ENCODE peak calls at places on chromosomes 7 and 10, in nine cellular contexts. W is cardiac fibroblast, Q is astrocyte of the cerebellum, I is Peyer's patch, G is tibial nerve, E is uterus, M is HFF-Myc, C is stomach, F is heart right ventricle. P is an unnamed sample.
A peak's percentile ranks its signal among the peaks of the same experiment; 100 is the strongest.

GRCh38 chr7:48390381-48391327 is 219.4 kb downstream of the ABCA13 start:
- DNase-seq in W (no peak), Q (no peak), I (peak; percentile 58), G (peak; percentile 55), E (no peak), M (no peak), C (no peak), F (peak; percentile 16), P (no peak)

GRCh38 chr7:23205861-23206510 is 24.1 kb downstream of the NUP42 start:
- DNase-seq in W (peak; percentile 18), Q (no peak), I (no peak), G (no peak), E (peak; percentile 27), M (no peak), C (no peak), F (no peak), P (no peak)

GRCh38 chr7:34875481-34875880 is 161.8 kb downstream of the DPY19L1 start:
- DNase-seq in W (no peak), Q (no peak), I (no peak), G (no peak), E (no peak), M (no peak), C (no peak), F (no peak), P (no peak)

GRCh38 chr7:1101580-1102431 is 13.9 kb downstream of the GPER1 start:
- DNase-seq in W (no peak), Q (no peak), I (no peak), G (no peak), E (no peak), M (no peak), C (peak; percentile 75), F (no peak), P (no peak)

GRCh38 chr10:132037676-132037975 is 28.1 kb upstream of the JAKMIP3 start:
- DNase-seq in W (no peak), Q (no peak), I (no peak), G (no peak), E (no peak), M (no peak), C (no peak), F (no peak), P (no peak)

GRCh38 chr7:106775552-106775936 is 89.5 kb upstream of the PIK3CG start:
- DNase-seq in W (peak; percentile 57), Q (no peak), I (no peak), G (no peak), E (no peak), M (peak; percentile 70), C (no peak), F (no peak), P (no peak)

GRCh38 chr7:150397376-150398107 is 18.4 kb downstream of the ZNF775 start:
- DNase-seq in W (no peak), Q (no peak), I (peak; percentile 40), G (no peak), E (no peak), M (no peak), C (no peak), F (no peak), P (no peak)

GRCh38 chr10:51244739-51245138 is 170.5 kb downstream of the PRKG1 start:
- DNase-seq in W (peak; percentile 93), Q (peak; percentile 83), I (no peak), G (no peak), E (no peak), M (no peak), C (no peak), F (peak; percentile 18), P (peak; percentile 89)

GRCh38 chr10:77105756-77106155 is 531.9 kb downstream of the KCNMA1 start:
- DNase-seq in W (peak; percentile 67), Q (peak; percentile 67), I (no peak), G (no peak), E (no peak), M (peak; percentile 78), C (no peak), F (no peak), P (no peak)

GRCh38 chr10:126331101-126331500 is 57.2 kb downstream of the ADAM12 start:
- DNase-seq in W (no peak), Q (peak; percentile 33), I (no peak), G (no peak), E (no peak), M (no peak), C (no peak), F (no peak), P (no peak)

GRCh38 chr10:28838908-28839307 is 161.6 kb downstream of the BAMBI start:
- DNase-seq in W (peak; percentile 55), Q (no peak), I (peak; percentile 50), G (no peak), E (no peak), M (no peak), C (peak; percentile 37), F (no peak), P (no peak)

GRCh38 chr10:84739641-84740040 is 411.3 kb downstream of the CCSER2 start:
- DNase-seq in W (no peak), Q (no peak), I (no peak), G (no peak), E (no peak), M (no peak), C (no peak), F (no peak), P (no peak)

GRCh38 chr7:16648551-16648950 is 2.6 kb downstream of the BZW2 start:
- DNase-seq in W (no peak), Q (no peak), I (no peak), G (no peak), E (no peak), M (no peak), C (no peak), F (no peak), P (no peak)

GRCh38 chr7:28364082-28364481 is 48.2 kb upstream of the CREB5 start:
- DNase-seq in W (no peak), Q (no peak), I (no peak), G (no peak), E (no peak), M (no peak), C (no peak), F (no peak), P (no peak)
- TF ChIP-seq CTCF in W (peak; percentile 17), Q (peak; percentile 11), I (peak; percentile 8), G (no peak), E (no peak), M (peak; percentile 18), C (no peak), F (no peak), P (no peak)

GRCh38 chr7:102466097-102466496 is 1.3 kb downstream of the LRWD1 start:
- DNase-seq in W (no peak), Q (no peak), I (no peak), G (no peak), E (no peak), M (no peak), C (no peak), F (no peak), P (no peak)
- H3K4me3 ChIP-seq in W (no peak overlapping the region), Q (no peak overlapping the region), I (peak overlapping the region; percentile 71), G (no peak overlapping the region), E (no peak overlapping the region), M (peak overlapping the region; percentile 100), C (no peak overlapping the region), F (peak overlapping the region; percentile 98), P (peak overlapping the region; percentile 99)

GRCh38 chr7:105723582-105723981 is 142.3 kb upstream of the EFCAB10 start:
- DNase-seq in W (no peak), Q (no peak), I (no peak), G (no peak), E (no peak), M (no peak), C (no peak), F (no peak), P (no peak)
- TF ChIP-seq CTCF in W (no peak), Q (no peak), I (no peak), G (no peak), E (no peak), M (no peak), C (no peak), F (no peak), P (no peak)

DNA sequence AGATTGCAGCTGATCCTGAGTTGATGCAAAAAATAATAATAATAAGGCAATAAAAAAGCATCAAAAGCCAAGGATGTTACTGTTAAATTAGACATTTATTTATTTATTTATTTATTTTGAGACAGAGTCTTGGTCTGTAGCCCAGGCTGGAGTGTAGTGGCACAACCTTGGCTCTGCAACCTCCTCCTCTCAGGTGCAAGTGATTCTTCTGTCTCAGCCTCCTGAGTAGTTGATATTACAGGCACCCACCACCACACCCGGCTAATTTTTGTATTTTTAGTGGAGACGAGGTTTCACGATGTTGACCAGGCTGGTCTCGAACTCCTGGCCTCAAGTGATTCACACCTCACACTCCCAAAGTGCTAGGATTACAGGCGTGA is 465.5 kb upstream of the NRP1 start:
- DNase-seq in W (no peak), Q (no peak), I (no peak), G (no peak), E (no peak), M (no peak), C (no peak), F (no peak), P (no peak)
- H3K4me3 ChIP-seq in W (no peak overlapping the region), Q (no peak overlapping the region), I (no peak overlapping the region), G (no peak overlapping the region), E (no peak overlapping the region), M (no peak overlapping the region), C (no peak overlapping the region), F (no peak overlapping the region), P (no peak overlapping the region)

GRCh38 chr10:91409069-91409868 is 875 bp upstream of the HECTD2 start:
- DNase-seq in W (peak; percentile 94), Q (peak; percentile 69), I (peak; percentile 84), G (peak; percentile 76), E (peak; percentile 89), M (no peak), C (peak; percentile 70), F (peak; percentile 89), P (no peak)
- TF ChIP-seq CTCF in W (no peak), Q (no peak), I (no peak), G (no peak), E (no peak), M (peak; percentile 13), C (no peak), F (no peak), P (no peak)

P was measured in AG04449.